ENCODE peak calls at places on chromosome 5, in seven cellular contexts. One of them, this sample, is unnamed. For H3K27me3, the result is how much of the 10 kb centered on the place peaks cover.

GRCh38 chr5:38601843-38602424 is 45.5 kb upstream of the LIFR start:
- DNase-seq in CD8-positive, alpha-beta T cell: no peak
- DNase-seq in GM23338: no peak
- DNase-seq in right cardiac atrium: no peak
- DNase-seq in upper lobe of right lung: no peak
- DNase-seq in aorta: no peak
- DNase-seq in Peyer's patch: no peak
- DNase-seq in this sample: no peak

GRCh38 chr5:137646761-137647160 is 89.1 kb downstream of the KLHL3 start:
- DNase-seq in CD8-positive, alpha-beta T cell: no peak
- DNase-seq in GM23338: no peak
- DNase-seq in right cardiac atrium: no peak
- DNase-seq in upper lobe of right lung: no peak
- DNase-seq in aorta: no peak
- DNase-seq in Peyer's patch: no peak
- DNase-seq in this sample: no peak

GRCh38 chr5:92909545-92909962 is 671.5 kb downstream of the NR2F1-AS1 start:
- DNase-seq in CD8-positive, alpha-beta T cell: no peak
- DNase-seq in GM23338: peak
- DNase-seq in right cardiac atrium: no peak
- DNase-seq in upper lobe of right lung: no peak
- DNase-seq in aorta: no peak
- DNase-seq in Peyer's patch: no peak
- DNase-seq in this sample: no peak

GRCh38 chr5:86500947-86501346 is 116.8 kb upstream of the COX7C start:
- DNase-seq in CD8-positive, alpha-beta T cell: no peak
- DNase-seq in GM23338: peak
- DNase-seq in right cardiac atrium: no peak
- DNase-seq in upper lobe of right lung: no peak
- DNase-seq in aorta: no peak
- DNase-seq in Peyer's patch: no peak
- DNase-seq in this sample: no peak

GRCh38 chr5:142669479-142669878 is 16.4 kb downstream of the FGF1 start:
- DNase-seq in CD8-positive, alpha-beta T cell: no peak
- DNase-seq in GM23338: no peak
- DNase-seq in right cardiac atrium: no peak
- DNase-seq in upper lobe of right lung: no peak
- DNase-seq in aorta: no peak
- DNase-seq in Peyer's patch: no peak
- DNase-seq in this sample: no peak

GRCh38 chr5:129807162-129807814 is 59.4 kb downstream of the MINAR2 start:
- DNase-seq in CD8-positive, alpha-beta T cell: no peak
- DNase-seq in GM23338: no peak
- DNase-seq in right cardiac atrium: no peak
- DNase-seq in upper lobe of right lung: no peak
- DNase-seq in aorta: no peak
- DNase-seq in Peyer's patch: no peak
- DNase-seq in this sample: no peak

GRCh38 chr5:171647043-171647899 is 138.3 kb upstream of the SMIM23 start:
- DNase-seq in CD8-positive, alpha-beta T cell: no peak
- DNase-seq in GM23338: no peak
- DNase-seq in right cardiac atrium: no peak
- DNase-seq in upper lobe of right lung: no peak
- DNase-seq in aorta: no peak
- DNase-seq in Peyer's patch: no peak
- DNase-seq in this sample: no peak

GRCh38 chr5:148820778-148821395 is 5.5 kb upstream of the ADRB2 start:
- DNase-seq in CD8-positive, alpha-beta T cell: no peak
- DNase-seq in GM23338: peak
- DNase-seq in right cardiac atrium: no peak
- DNase-seq in upper lobe of right lung: no peak
- DNase-seq in aorta: no peak
- DNase-seq in Peyer's patch: no peak
- DNase-seq in this sample: no peak

GRCh38 chr5:174045470-174046025 is at the start of gene NSG2:
- DNase-seq in CD8-positive, alpha-beta T cell: no peak
- DNase-seq in GM23338: peak
- DNase-seq in right cardiac atrium: peak
- DNase-seq in upper lobe of right lung: peak
- DNase-seq in aorta: peak
- DNase-seq in Peyer's patch: no peak
- DNase-seq in this sample: peak

GRCh38 chr5:160649304-160649703 is 202.7 kb downstream of the ATP10B start:
- DNase-seq in CD8-positive, alpha-beta T cell: no peak
- DNase-seq in GM23338: peak
- DNase-seq in right cardiac atrium: no peak
- DNase-seq in upper lobe of right lung: no peak
- DNase-seq in aorta: no peak
- DNase-seq in Peyer's patch: no peak
- DNase-seq in this sample: no peak

GRCh38 chr5:40689442-40689841 is 9.7 kb downstream of the PTGER4 start:
- DNase-seq in CD8-positive, alpha-beta T cell: no peak
- DNase-seq in GM23338: no peak
- DNase-seq in right cardiac atrium: no peak
- DNase-seq in upper lobe of right lung: no peak
- DNase-seq in aorta: no peak
- DNase-seq in Peyer's patch: no peak
- DNase-seq in this sample: no peak

GRCh38 chr5:109951758-109952157 is 262.0 kb downstream of the MAN2A1 start:
- DNase-seq in CD8-positive, alpha-beta T cell: no peak
- DNase-seq in GM23338: no peak
- DNase-seq in right cardiac atrium: no peak
- DNase-seq in upper lobe of right lung: no peak
- DNase-seq in aorta: no peak
- DNase-seq in Peyer's patch: no peak
- DNase-seq in this sample: no peak

GRCh38 chr5:32586251-32586642 is 890 bp downstream of the SUB1 start:
- DNase-seq in CD8-positive, alpha-beta T cell: no peak
- DNase-seq in GM23338: no peak
- DNase-seq in right cardiac atrium: no peak
- DNase-seq in upper lobe of right lung: no peak
- DNase-seq in aorta: no peak
- DNase-seq in Peyer's patch: no peak
- DNase-seq in this sample: no peak

GRCh38 chr5:10559883-10560282 is 4.0 kb upstream of the ANKRD33B start:
- DNase-seq in CD8-positive, alpha-beta T cell: no peak
- DNase-seq in GM23338: no peak
- DNase-seq in right cardiac atrium: no peak
- DNase-seq in upper lobe of right lung: no peak
- DNase-seq in aorta: no peak
- DNase-seq in Peyer's patch: no peak
- DNase-seq in this sample: no peak

GRCh38 chr5:26343801-26344310 is 694.5 kb downstream of the CDH9 start:
- DNase-seq in CD8-positive, alpha-beta T cell: no peak
- DNase-seq in GM23338: no peak
- DNase-seq in right cardiac atrium: no peak
- DNase-seq in upper lobe of right lung: no peak
- DNase-seq in aorta: no peak
- DNase-seq in Peyer's patch: no peak
- DNase-seq in this sample: no peak

GRCh38 chr5:85512896-85513295 is 1104.8 kb upstream of the COX7C start:
- DNase-seq in CD8-positive, alpha-beta T cell: no peak
- DNase-seq in GM23338: no peak
- DNase-seq in right cardiac atrium: no peak
- DNase-seq in upper lobe of right lung: peak
- DNase-seq in aorta: no peak
- DNase-seq in Peyer's patch: no peak
- DNase-seq in this sample: peak

GRCh38 chr5:157732130-157732783 is 1.0 kb downstream of the THG1L start:
- DNase-seq in CD8-positive, alpha-beta T cell: no peak
- DNase-seq in GM23338: no peak
- DNase-seq in right cardiac atrium: no peak
- DNase-seq in upper lobe of right lung: no peak
- DNase-seq in aorta: no peak
- DNase-seq in Peyer's patch: no peak
- DNase-seq in this sample: no peak
- H3K4me3 ChIP-seq in CD8-positive, alpha-beta T cell: no peak
- H3K4me3 ChIP-seq in GM23338: peak
- H3K4me3 ChIP-seq in right cardiac atrium: peak
- H3K4me3 ChIP-seq in upper lobe of right lung: peak
- H3K4me3 ChIP-seq in aorta: no peak
- H3K4me3 ChIP-seq in Peyer's patch: peak
- H3K4me3 ChIP-seq in this sample: peak

GRCh38 chr5:1203311-1203967 is 2.0 kb downstream of the SLC6A19 start:
- DNase-seq in CD8-positive, alpha-beta T cell: no peak
- DNase-seq in GM23338: no peak
- DNase-seq in right cardiac atrium: peak
- DNase-seq in upper lobe of right lung: no peak
- DNase-seq in aorta: peak
- DNase-seq in Peyer's patch: no peak
- DNase-seq in this sample: no peak

GRCh38 chr5:1202798-1203185 is 1.4 kb downstream of the SLC6A19 start:
- DNase-seq in CD8-positive, alpha-beta T cell: no peak
- DNase-seq in GM23338: no peak
- DNase-seq in right cardiac atrium: peak
- DNase-seq in upper lobe of right lung: no peak
- DNase-seq in aorta: peak
- DNase-seq in Peyer's patch: no peak
- DNase-seq in this sample: no peak

GRCh38 chr5:1204693-1205242 is 3.4 kb downstream of the SLC6A19 start:
- DNase-seq in CD8-positive, alpha-beta T cell: no peak
- DNase-seq in GM23338: peak
- DNase-seq in right cardiac atrium: peak
- DNase-seq in upper lobe of right lung: no peak
- DNase-seq in aorta: peak
- DNase-seq in Peyer's patch: no peak
- DNase-seq in this sample: peak

GRCh38 chr5:1205255-1206180 is 4.1 kb downstream of the SLC6A19 start:
- DNase-seq in CD8-positive, alpha-beta T cell: no peak
- DNase-seq in GM23338: no peak
- DNase-seq in right cardiac atrium: peak
- DNase-seq in upper lobe of right lung: no peak
- DNase-seq in aorta: no peak
- DNase-seq in Peyer's patch: no peak
- DNase-seq in this sample: no peak

DNA sequence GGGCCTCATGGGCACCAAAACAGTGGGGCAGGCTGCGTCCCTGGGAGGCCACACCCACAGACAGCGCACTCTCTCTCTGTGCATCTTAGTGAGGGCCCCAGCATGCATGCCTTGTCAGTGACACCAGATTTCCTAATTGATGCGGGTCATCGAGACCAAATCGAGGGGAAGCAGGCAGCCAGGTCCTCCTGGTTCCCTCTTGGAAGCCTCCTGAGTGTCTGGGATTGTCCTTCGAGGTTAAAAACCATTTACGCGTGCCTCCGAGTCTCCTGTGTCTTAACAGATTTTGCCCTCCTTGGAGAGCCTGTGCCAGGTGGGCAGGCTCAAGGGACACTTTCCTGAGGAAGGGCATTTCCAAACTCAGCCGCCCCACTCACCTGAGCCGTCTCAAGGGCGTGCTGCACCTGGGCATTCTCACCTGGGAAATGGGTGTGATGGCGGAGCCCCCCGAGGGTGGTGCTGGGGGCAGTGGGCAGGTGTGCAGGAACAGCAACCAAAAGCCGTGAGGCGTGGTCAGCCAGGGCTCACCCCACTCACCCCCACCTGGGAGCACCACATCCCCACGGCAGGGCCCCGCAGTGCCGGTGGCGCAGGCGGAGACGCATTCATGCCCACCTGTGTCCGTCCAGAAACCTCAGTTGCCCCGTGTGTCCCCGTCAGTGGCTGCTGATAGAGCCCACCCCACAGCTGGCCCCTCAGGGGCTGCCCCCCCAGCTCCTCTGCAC is 2.7 kb downstream of the SLC6A19 start:
- DNase-seq in CD8-positive, alpha-beta T cell: no peak
- DNase-seq in GM23338: no peak
- DNase-seq in right cardiac atrium: peak
- DNase-seq in upper lobe of right lung: no peak
- DNase-seq in aorta: peak
- DNase-seq in Peyer's patch: no peak
- DNase-seq in this sample: no peak
- H3K27me3 ChIP-seq in CD8-positive, alpha-beta T cell: under half
- H3K27me3 ChIP-seq in GM23338: under half
- H3K27me3 ChIP-seq in right cardiac atrium: under half
- H3K27me3 ChIP-seq in upper lobe of right lung: under half
- H3K27me3 ChIP-seq in aorta: under half
- H3K27me3 ChIP-seq in Peyer's patch: under half
- H3K27me3 ChIP-seq in this sample: half or more

GRCh38 chr5:153953411-153953810 is 85.3 kb downstream of the FAM114A2 start:
- DNase-seq in CD8-positive, alpha-beta T cell: no peak
- DNase-seq in GM23338: no peak
- DNase-seq in right cardiac atrium: no peak
- DNase-seq in upper lobe of right lung: no peak
- DNase-seq in aorta: no peak
- DNase-seq in Peyer's patch: no peak
- DNase-seq in this sample: no peak
- H3K27ac ChIP-seq in CD8-positive, alpha-beta T cell: no peak
- H3K27ac ChIP-seq in GM23338: no peak
- H3K27ac ChIP-seq in right cardiac atrium: no peak
- H3K27ac ChIP-seq in upper lobe of right lung: no peak
- H3K27ac ChIP-seq in aorta: peak
- H3K27ac ChIP-seq in Peyer's patch: no peak
- H3K27ac ChIP-seq in this sample: no peak

GRCh38 chr5:76331139-76331538 is 71.9 kb upstream of the IQGAP2 start:
- DNase-seq in CD8-positive, alpha-beta T cell: peak
- DNase-seq in GM23338: peak
- DNase-seq in right cardiac atrium: no peak
- DNase-seq in upper lobe of right lung: no peak
- DNase-seq in aorta: no peak
- DNase-seq in Peyer's patch: no peak
- DNase-seq in this sample: no peak

GRCh38 chr5:76326559-76327351 is 76.3 kb upstream of the IQGAP2 start:
- DNase-seq in CD8-positive, alpha-beta T cell: no peak
- DNase-seq in GM23338: peak
- DNase-seq in right cardiac atrium: no peak
- DNase-seq in upper lobe of right lung: no peak
- DNase-seq in aorta: no peak
- DNase-seq in Peyer's patch: no peak
- DNase-seq in this sample: no peak

GRCh38 chr5:76325326-76325725 is 77.8 kb upstream of the IQGAP2 start:
- DNase-seq in CD8-positive, alpha-beta T cell: no peak
- DNase-seq in GM23338: peak
- DNase-seq in right cardiac atrium: no peak
- DNase-seq in upper lobe of right lung: no peak
- DNase-seq in aorta: no peak
- DNase-seq in Peyer's patch: no peak
- DNase-seq in this sample: no peak

GRCh38 chr5:76329346-76329745 is 73.7 kb upstream of the IQGAP2 start:
- DNase-seq in CD8-positive, alpha-beta T cell: no peak
- DNase-seq in GM23338: no peak
- DNase-seq in right cardiac atrium: no peak
- DNase-seq in upper lobe of right lung: no peak
- DNase-seq in aorta: no peak
- DNase-seq in Peyer's patch: no peak
- DNase-seq in this sample: no peak

DNA sequence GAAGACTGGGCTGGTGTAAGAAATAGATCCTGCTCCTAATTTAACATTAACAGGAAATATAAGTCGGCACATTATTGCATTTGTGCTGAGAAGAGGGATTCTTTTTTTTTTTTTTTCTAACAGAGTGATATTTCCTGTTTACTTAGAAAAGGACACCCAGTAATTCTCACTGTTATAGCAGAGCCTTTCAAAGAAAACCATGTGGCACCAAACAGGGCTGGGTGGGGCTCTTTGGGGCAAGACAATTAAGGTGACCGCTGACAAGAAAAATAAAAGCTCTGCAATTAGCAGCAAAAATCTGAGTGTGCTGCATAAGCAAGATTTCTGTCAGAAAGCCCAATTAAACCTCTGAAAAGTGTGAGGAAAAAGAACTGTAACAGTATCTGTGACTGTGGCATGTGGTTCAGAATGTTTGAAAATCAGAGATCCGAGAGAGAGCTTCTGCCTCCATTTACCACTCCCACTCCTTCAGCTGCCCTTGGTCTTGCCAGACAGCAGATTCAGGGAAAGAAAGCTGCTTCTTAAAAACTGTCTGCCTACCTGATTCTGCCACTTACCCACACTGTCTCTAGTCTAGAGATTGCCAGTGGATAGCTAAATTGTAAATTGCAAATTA is 77.1 kb upstream of the IQGAP2 start:
- DNase-seq in CD8-positive, alpha-beta T cell: peak
- DNase-seq in GM23338: no peak
- DNase-seq in right cardiac atrium: no peak
- DNase-seq in upper lobe of right lung: no peak
- DNase-seq in aorta: no peak
- DNase-seq in Peyer's patch: peak
- DNase-seq in this sample: no peak
- H3K4me3 ChIP-seq in CD8-positive, alpha-beta T cell: peak
- H3K4me3 ChIP-seq in GM23338: peak
- H3K4me3 ChIP-seq in right cardiac atrium: no peak
- H3K4me3 ChIP-seq in upper lobe of right lung: no peak
- H3K4me3 ChIP-seq in aorta: no peak
- H3K4me3 ChIP-seq in Peyer's patch: no peak
- H3K4me3 ChIP-seq in this sample: no peak